ENCODE peak calls at places on chromosome 20, in seven cellular contexts. F, O, I, R, G, N and T are unnamed samples.

GRCh38 chr20:21125072-21125848 is 622 bp upstream of the KIZ start:
- ATAC-seq in F (peak; percentile 66), O (peak; percentile 24), I (peak; percentile 55), R (peak; percentile 70), G (peak; percentile 73), N (peak; percentile 36), T (peak; percentile 24)

GRCh38 chr20:33832113-33832853 is 21.1 kb downstream of the CHMP4B start:
- ATAC-seq in F (no peak), O (no peak), I (no peak), R (no peak), G (peak; percentile 46), N (no peak), T (no peak)

GRCh38 chr20:8082999-8083398 is 49.1 kb upstream of the PLCB1 start:
- ATAC-seq in F (peak; percentile 94), O (no peak), I (peak; percentile 95), R (peak; percentile 92), G (peak; percentile 92), N (no peak), T (no peak)

GRCh38 chr20:46789339-46789984 is 80.0 kb downstream of the SLC2A10 start:
- ATAC-seq in F (no peak), O (no peak), I (no peak), R (no peak), G (no peak), N (no peak), T (no peak)

GRCh38 chr20:16929756-16930155 is 181.6 kb downstream of the OTOR start:
- ATAC-seq in F (no peak), O (no peak), I (no peak), R (no peak), G (no peak), N (no peak), T (no peak)

GRCh38 chr20:22420116-22420598 is 164.2 kb downstream of the FOXA2 start:
- ATAC-seq in F (no peak), O (no peak), I (no peak), R (no peak), G (no peak), N (no peak), T (no peak)

GRCh38 chr20:34249291-34249690 is 8.1 kb downstream of the ASIP start:
- ATAC-seq in F (peak; percentile 55), O (no peak), I (peak; percentile 14), R (no peak), G (no peak), N (peak; percentile 99), T (peak; percentile 93)

GRCh38 chr20:39264506-39265172 is 302.5 kb downstream of the DHX35 start:
- ATAC-seq in F (peak; percentile 80), O (no peak), I (peak; percentile 78), R (peak; percentile 89), G (peak; percentile 64), N (peak; percentile 66), T (peak; percentile 56)

GRCh38 chr20:15594296-15594695 is 979.0 kb downstream of the KIF16B start:
- ATAC-seq in F (no peak), O (no peak), I (peak; percentile 48), R (no peak), G (no peak), N (no peak), T (no peak)

GRCh38 chr20:14303106-14303505 is 34.3 kb downstream of the FLRT3 start:
- ATAC-seq in F (no peak), O (no peak), I (no peak), R (no peak), G (no peak), N (no peak), T (no peak)

GRCh38 chr20:20368414-20369352 is 779 bp downstream of the INSM1 start:
- ATAC-seq in F (no peak), O (no peak), I (no peak), R (peak; percentile 20), G (no peak), N (peak; percentile 32), T (peak; percentile 29)

GRCh38 chr20:62386383-62387218 is at the start of gene RPS21:
- ATAC-seq in F (peak; percentile 97), O (peak; percentile 90), I (peak; percentile 90), R (peak; percentile 94), G (peak; percentile 94), N (peak; percentile 96), T (peak; percentile 96)

GRCh38 chr20:47097691-47098622 is 203.3 kb downstream of the EYA2 start:
- ATAC-seq in F (no peak), O (no peak), I (no peak), R (no peak), G (no peak), N (no peak), T (no peak)

GRCh38 chr20:45353746-45354145 is 5.5 kb upstream of the SDC4 start:
- ATAC-seq in F (no peak), O (no peak), I (no peak), R (no peak), G (no peak), N (no peak), T (no peak)